ENCODE peak calls at places on chromosomes 13 and 19, in four cellular contexts. L, Q, G and X are unnamed samples.

GRCh38 chr19:28940751-28941500 is 272.0 kb downstream of the UQCRFS1 start:
- DNase-seq in L (no peak), G (no peak), Q (no peak), X (no peak)

GRCh38 chr13:102948006-102948405 is 102.2 kb downstream of the ERCC5 start:
- DNase-seq in Q (no peak), G (no peak), L (no peak), X (no peak)

GRCh38 chr13:103640617-103641016 is 574.4 kb upstream of the SLC10A2 start:
- DNase-seq in Q (no peak), L (no peak), G (no peak), X (no peak)

GRCh38 chr19:38649305-38650179 is 2.1 kb downstream of the ACTN4 start:
- DNase-seq in Q (peak), G (no peak), L (peak), X (no peak)

GRCh38 chr19:3708207-3708931 is at the start of gene TJP3:
- DNase-seq in G (no peak), Q (peak), L (peak), X (no peak)

GRCh38 chr19:35144600-35145436 is 1.8 kb downstream of the FXYD7 start:
- DNase-seq in G (no peak), Q (peak), L (peak), X (peak)

GRCh38 chr13:46648166-46648607 is 95.2 kb downstream of the LRCH1 start:
- DNase-seq in Q (peak), G (no peak), L (peak), X (no peak)

GRCh38 chr19:16888629-16889371 is at the start of gene F2RL3:
- DNase-seq in L (peak), G (no peak), Q (peak), X (peak)

GRCh38 chr13:112818698-112819045 is 128.8 kb downstream of the ATP11A start:
- DNase-seq in Q (no peak), L (no peak), G (no peak), X (no peak)

GRCh38 chr13:112434032-112434431 is 57.9 kb downstream of the SPACA7 start:
- DNase-seq in L (no peak), G (no peak), Q (no peak), X (no peak)

GRCh38 chr19:49845433-49845832 is 5.5 kb upstream of the PTOV1 start:
- DNase-seq in G (no peak), L (no peak), Q (no peak), X (no peak)
- H3K4me3 ChIP-seq in G (no peak), L (no peak), Q (no peak), X (no peak)

GRCh38 chr19:15022752-15023151 is 26.5 kb upstream of the CASP14 start:
- DNase-seq in G (no peak), L (peak), Q (no peak), X (no peak)

GRCh38 chr19:15021286-15022007 is 27.8 kb upstream of the CASP14 start:
- DNase-seq in G (no peak), L (peak), Q (no peak), X (no peak)

GRCh38 chr19:15028490-15028889 is 20.8 kb upstream of the CASP14 start:
- DNase-seq in L (no peak), G (no peak), Q (no peak), X (no peak)

DNA sequence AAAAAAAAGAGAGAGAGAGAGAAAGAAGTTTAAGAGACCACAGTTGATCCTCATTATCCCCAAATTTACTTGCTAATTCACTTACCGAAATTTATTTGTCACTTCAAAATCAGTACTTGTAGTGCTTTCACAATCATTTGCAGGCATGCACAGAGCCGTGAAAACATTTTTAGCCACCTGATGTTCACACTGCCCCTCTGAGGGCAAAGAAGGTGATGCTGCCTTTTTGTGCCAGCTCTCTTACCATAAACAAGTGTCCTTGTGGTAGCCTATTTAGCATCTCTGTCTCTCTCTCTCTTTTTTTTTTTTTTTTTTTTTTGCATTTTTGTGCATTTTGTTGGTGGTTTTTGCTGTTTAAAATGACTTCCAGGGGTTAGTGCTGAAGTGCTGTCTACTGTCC is 24.0 kb upstream of the CASP14 start:
- DNase-seq in L (peak), Q (no peak), G (no peak), X (peak)
- H3K4me3 ChIP-seq in L (no peak), Q (no peak), G (no peak), X (no peak)

GRCh38 chr13:23696610-23697009 is 126.4 kb downstream of the TNFRSF19 start:
- DNase-seq in Q (no peak), G (no peak), L (no peak), X (no peak)

GRCh38 chr13:23695196-23695595 is 125.0 kb downstream of the TNFRSF19 start:
- DNase-seq in G (no peak), L (no peak), Q (no peak), X (no peak)

GRCh38 chr13:23692816-23693215 is 122.6 kb downstream of the TNFRSF19 start:
- DNase-seq in G (no peak), L (no peak), Q (no peak), X (no peak)

GRCh38 chr13:23697772-23698313 is 127.6 kb downstream of the TNFRSF19 start:
- DNase-seq in Q (no peak), L (no peak), G (no peak), X (no peak)

DNA sequence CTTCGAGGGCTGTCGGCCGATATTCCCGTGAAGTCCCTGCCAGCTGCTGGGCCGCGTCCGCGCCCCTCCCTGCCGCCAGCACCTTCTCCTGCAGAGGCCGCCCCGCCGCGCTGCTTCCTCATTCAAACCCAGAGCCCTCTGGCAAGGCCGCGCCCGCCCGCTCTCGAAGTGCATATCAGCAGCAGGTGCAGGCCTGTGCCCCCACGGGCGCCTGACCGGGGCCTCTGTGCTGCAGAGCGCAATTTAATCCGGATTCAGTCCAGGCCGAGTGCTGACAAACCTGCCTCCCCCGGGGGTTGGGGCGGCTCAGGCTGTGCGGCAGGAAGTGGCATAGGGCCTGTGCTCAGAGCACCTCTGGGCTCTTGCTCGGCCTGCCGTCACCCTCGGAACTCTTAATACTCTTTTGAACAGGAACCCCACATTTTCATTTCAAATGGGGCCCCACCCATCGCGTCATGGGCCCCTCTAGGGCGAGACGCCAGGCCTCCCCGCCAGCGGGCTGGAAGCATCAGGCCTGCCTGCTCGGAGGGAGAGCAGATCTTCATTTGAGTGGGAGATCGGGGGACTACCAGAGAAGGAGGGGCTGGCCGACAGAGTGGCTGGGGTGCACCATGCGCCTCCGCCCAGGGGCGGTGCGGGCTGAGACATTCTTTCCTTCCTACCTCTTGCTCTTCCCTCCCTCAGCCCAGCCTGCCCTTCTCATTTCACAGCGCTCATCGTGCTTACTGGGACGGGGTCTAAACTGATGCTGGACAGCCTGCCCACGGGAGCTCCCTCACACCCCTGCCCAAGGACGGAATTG is 125.7 kb downstream of the TNFRSF19 start:
- DNase-seq in L (no peak), Q (no peak), G (peak), X (no peak)
- H3K4me3 ChIP-seq in L (no peak), Q (no peak), G (peak), X (no peak)

DNA sequence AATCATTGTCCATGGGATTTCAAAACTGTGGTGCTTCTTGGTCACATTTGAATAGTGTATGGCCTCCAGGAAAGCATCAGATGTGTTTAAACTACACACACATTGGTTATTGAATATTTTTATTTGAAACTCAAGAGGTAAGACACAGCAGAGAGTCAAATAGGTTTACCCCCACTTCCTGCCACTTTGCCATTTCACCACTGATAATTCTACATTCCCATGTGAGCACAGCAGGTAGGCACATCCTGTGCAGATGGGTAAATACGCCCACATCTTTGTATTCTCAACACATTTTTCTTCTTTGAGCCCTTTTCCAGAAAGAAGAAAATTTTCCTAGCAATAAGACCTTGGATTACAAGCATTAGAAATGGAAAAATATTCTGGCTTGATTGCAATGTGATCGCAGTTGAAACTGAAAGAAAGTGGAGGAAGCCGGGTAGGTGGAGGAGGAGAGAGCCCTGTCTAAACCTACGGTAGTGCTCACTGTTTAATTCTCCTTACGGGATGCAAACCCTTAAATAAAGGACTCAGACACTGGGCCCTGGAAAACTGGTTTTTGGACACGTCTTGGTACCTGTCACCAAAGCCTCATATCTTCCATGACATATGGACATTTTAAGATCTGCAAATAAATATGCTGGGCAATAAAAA is 167.7 kb downstream of the COG6 start:
- DNase-seq in L (no peak), G (no peak), Q (no peak), X (no peak)
- H3K4me3 ChIP-seq in L (no peak), G (peak), Q (no peak), X (no peak)

DNA sequence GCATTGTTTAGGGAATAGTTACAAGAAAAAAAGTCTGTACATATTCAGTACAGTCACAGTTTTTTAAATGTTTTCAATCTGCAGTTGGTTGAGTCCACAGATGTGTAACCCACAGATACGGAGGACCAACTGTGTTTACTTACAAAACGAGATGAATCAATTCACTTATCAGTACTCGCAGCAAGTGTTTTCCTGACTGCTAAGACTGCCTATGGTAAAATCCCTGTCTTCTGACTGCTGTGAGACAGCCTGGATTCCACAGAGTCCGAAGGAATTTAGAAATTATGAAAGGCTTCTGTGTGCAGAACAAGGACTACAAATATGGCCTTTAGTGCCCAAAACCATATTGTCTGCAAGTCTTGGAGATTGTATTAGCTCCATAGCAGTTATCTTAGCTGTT is 45.7 kb upstream of the C1QTNF9 start:
- DNase-seq in G (no peak), Q (no peak), L (no peak), X (no peak)
- H3K4me3 ChIP-seq in G (peak), Q (no peak), L (no peak), X (no peak)

GRCh38 chr13:98567140-98567539 is 9.8 kb downstream of the STK24 start:
- DNase-seq in G (no peak), L (no peak), Q (no peak), X (no peak)

GRCh38 chr13:98564204-98564603 is 12.7 kb downstream of the STK24 start:
- DNase-seq in L (no peak), Q (no peak), G (no peak), X (no peak)

GRCh38 chr13:98563071-98563470 is 13.8 kb downstream of the STK24 start:
- DNase-seq in L (no peak), Q (no peak), G (peak), X (peak)

GRCh38 chr13:98570929-98571372 is 6.0 kb downstream of the STK24 start:
- DNase-seq in Q (peak), G (peak), L (no peak), X (peak)

DNA sequence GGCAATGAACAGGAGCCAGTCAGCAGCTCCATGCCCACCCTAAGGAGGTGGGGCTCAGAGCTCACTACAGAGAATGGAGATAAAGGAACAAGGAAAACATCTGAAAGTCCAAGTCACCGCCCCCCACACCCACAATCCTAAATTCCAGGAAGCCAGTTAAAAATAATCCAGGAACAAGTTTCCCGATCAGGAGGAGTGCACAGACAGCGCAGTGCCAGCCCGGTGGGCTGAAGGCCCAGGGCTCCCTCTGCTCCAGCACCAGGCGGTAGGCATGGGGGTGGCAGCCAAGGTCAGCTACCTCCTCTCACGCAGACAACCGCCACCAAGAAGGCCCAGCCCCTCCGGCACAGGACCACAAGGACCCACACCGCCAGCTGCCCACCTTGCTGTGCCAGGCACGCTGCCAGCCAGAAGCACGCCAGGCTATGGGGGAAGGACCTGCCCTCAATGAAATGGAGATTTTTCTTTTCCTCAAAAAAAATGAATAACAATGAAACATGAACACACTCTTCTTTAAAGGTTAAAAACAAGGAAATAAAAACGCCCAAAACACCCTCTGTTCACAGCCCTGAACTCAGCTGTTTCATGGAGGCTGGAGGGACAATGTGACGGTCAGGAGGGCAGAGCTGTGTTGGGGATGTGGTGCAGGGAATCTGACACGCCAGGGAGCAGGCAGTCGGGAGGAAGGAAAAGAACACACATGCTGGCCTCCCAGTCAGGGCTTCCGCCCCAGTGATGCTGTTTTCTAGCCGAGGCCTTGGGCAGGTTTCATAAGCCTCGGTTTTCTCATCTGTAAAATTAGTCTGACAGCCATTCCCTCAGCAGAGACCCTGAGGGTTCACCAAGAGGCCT is 11.0 kb downstream of the STK24 start:
- DNase-seq in L (no peak), G (no peak), Q (peak), X (no peak)
- H3K4me3 ChIP-seq in L (no peak), G (no peak), Q (no peak), X (no peak)

GRCh38 chr19:1445932-1446712 is 3.8 kb upstream of the APC2 start:
- DNase-seq in Q (no peak), G (no peak), L (no peak), X (no peak)
- H3K4me3 ChIP-seq in Q (no peak), G (no peak), L (no peak), X (no peak)